ENCODE peak calls at places on chromosomes 13 and 19, in ten cellular contexts. B is mesothelial cell of epicardium; N is MCF 10A; D is pancreas; O is AG04450; F is activated CD8-positive, alpha-beta T cell treated with anti-CD3 and anti-CD28 coated beads for 36 hours; X is A549; J is cardiac muscle cell; R is fibroblast of lung; W is brain microvascular endothelial cell. M is an unnamed sample.

GRCh38 chr19:39918183-39918651 is 16.2 kb downstream of the FCGBP start:
- DNase-seq in J (no peak), X (no peak), O (no peak), D (no peak), W (no peak), F (no peak), N (no peak), B (no peak), R (no peak), M (no peak)

GRCh38 chr13:87810920-87811344 is 139.8 kb downstream of the SLITRK5 start:
- DNase-seq in W (no peak), R (no peak), B (no peak), F (no peak), O (no peak), J (no peak), D (peak), N (no peak), X (peak), M (no peak)

GRCh38 chr13:80340643-80341097 is 256 bp downstream of the SPRY2 start:
- DNase-seq in W (peak), J (no peak), O (no peak), D (no peak), B (no peak), R (peak), X (peak), F (peak), N (peak), M (peak)

GRCh38 chr13:24642236-24642635 is 38.0 kb upstream of the ATP12A start:
- DNase-seq in F (peak), B (no peak), J (no peak), O (no peak), W (no peak), D (no peak), R (no peak), N (no peak), X (no peak), M (no peak)

GRCh38 chr19:33247441-33247819 is 21.8 kb upstream of the SLC7A10 start:
- DNase-seq in X (no peak), D (no peak), N (no peak), O (no peak), W (no peak), F (no peak), B (no peak), J (no peak), R (no peak), M (no peak)

GRCh38 chr19:49798574-49798973 is 14.5 kb downstream of the FUZ start:
- DNase-seq in J (no peak), N (no peak), D (peak), X (no peak), R (no peak), W (no peak), B (no peak), O (no peak), F (no peak), M (no peak)

GRCh38 chr19:14370169-14370998 is 10.9 kb upstream of the ADGRE5 start:
- DNase-seq in W (no peak), D (no peak), F (peak), R (no peak), N (no peak), J (no peak), O (no peak), X (no peak), B (no peak), M (peak)

GRCh38 chr19:16368385-16369305 is 44.0 kb downstream of the KLF2 start:
- DNase-seq in W (no peak), O (no peak), D (no peak), N (no peak), B (no peak), J (no peak), R (no peak), F (peak), X (no peak), M (no peak)

GRCh38 chr13:44054525-44054924 is 174.8 kb downstream of the LACC1 start:
- DNase-seq in O (no peak), J (no peak), F (no peak), R (no peak), N (no peak), B (no peak), W (no peak), X (no peak), D (no peak), M (no peak)

GRCh38 chr19:47417107-47417745 is 2.1 kb downstream of the MEIS3 start:
- DNase-seq in B (no peak), R (no peak), J (no peak), O (no peak), X (no peak), N (no peak), D (no peak), F (no peak), W (no peak), M (no peak)

GRCh38 chr13:46321494-46322225 is 65.4 kb downstream of the RUBCNL start:
- DNase-seq in B (peak), R (peak), X (peak), F (peak), W (peak), O (peak), N (peak), D (no peak), J (peak), M (peak)

GRCh38 chr19:30229524-30230174 is 142.5 kb upstream of the ZNF536 start:
- DNase-seq in D (no peak), B (no peak), J (no peak), O (no peak), X (no peak), W (peak), F (no peak), R (no peak), N (no peak), M (no peak)

GRCh38 chr13:74135306-74136088 is 1.3 kb upstream of the KLF12 start:
- DNase-seq in J (peak), W (peak), B (peak), D (peak), R (peak), X (peak), O (no peak), F (peak), N (peak), M (peak)

GRCh38 chr19:14764401-14764800 is 14.0 kb downstream of the ADGRE2 start:
- DNase-seq in J (no peak), B (no peak), X (no peak), N (no peak), F (no peak), O (no peak), R (no peak), W (no peak), D (no peak), M (no peak)

GRCh38 chr13:47890146-47890814 is 110.8 kb downstream of the SUCLA2 start:
- DNase-seq in W (no peak), D (no peak), B (no peak), O (no peak), F (peak), N (peak), X (no peak), R (no peak), J (no peak), M (no peak)

GRCh38 chr13:45295536-45295935 is 45.4 kb downstream of the TPT1 start:
- DNase-seq in J (no peak), W (no peak), B (no peak), R (peak), N (no peak), X (no peak), F (no peak), O (no peak), D (no peak), M (no peak)

GRCh38 chr13:26425439-26426358 is 131.8 kb upstream of the WASF3 start:
- DNase-seq in J (no peak), B (no peak), F (no peak), R (peak), O (peak), W (peak), D (no peak), N (no peak), X (no peak), M (no peak)

GRCh38 chr19:35063940-35064818 is 22.7 kb downstream of the HPN start:
- DNase-seq in R (peak), F (peak), D (no peak), O (no peak), N (peak), X (peak), J (no peak), W (peak), B (no peak), M (no peak)

GRCh38 chr13:70784590-70784989 is 676.3 kb upstream of the KLHL1 start:
- DNase-seq in F (no peak), J (no peak), B (no peak), O (no peak), N (no peak), D (no peak), X (no peak), W (no peak), R (no peak), M (no peak)

GRCh38 chr13:51814825-51815650 is 11.1 kb upstream of the DHRS12 start:
- DNase-seq in X (peak), F (peak), D (no peak), O (no peak), N (peak), B (peak), J (peak), R (peak), W (peak), M (peak)

GRCh38 chr19:39444598-39445257 is 654 bp upstream of the SUPT5H start:
- DNase-seq in D (no peak), F (no peak), R (peak), J (peak), W (no peak), X (no peak), N (no peak), O (no peak), B (no peak), M (no peak)

GRCh38 chr13:44075113-44075512 is 195.4 kb downstream of the LACC1 start:
- DNase-seq in D (no peak), O (no peak), F (no peak), W (no peak), B (no peak), R (no peak), J (no peak), N (no peak), X (no peak), M (no peak)

GRCh38 chr13:77565635-77566034 is 30.1 kb downstream of the SCEL start:
- DNase-seq in O (no peak), D (no peak), B (no peak), W (peak), R (peak), F (no peak), N (peak), X (peak), J (peak), M (peak)

GRCh38 chr13:31699650-31700049 is 39.7 kb upstream of the RXFP2 start:
- DNase-seq in W (no peak), O (no peak), D (no peak), X (no peak), F (no peak), J (peak), R (no peak), B (no peak), N (peak), M (no peak)

GRCh38 chr13:27839809-27840467 is 47.7 kb downstream of the GSX1 start:
- DNase-seq in F (no peak), O (no peak), B (no peak), D (no peak), X (peak), J (no peak), W (no peak), N (peak), R (no peak), M (no peak)

GRCh38 chr13:79455331-79455730 is 25.6 kb upstream of the NDFIP2 start:
- DNase-seq in D (no peak), F (no peak), R (no peak), W (peak), B (no peak), N (no peak), J (no peak), X (no peak), O (no peak), M (no peak)

GRCh38 chr19:10138879-10139795 is 19.4 kb upstream of the EIF3G start:
- DNase-seq in X (no peak), O (no peak), R (no peak), F (no peak), D (no peak), B (no peak), N (no peak), J (no peak), W (no peak), M (no peak)

GRCh38 chr19:30163663-30164062 is 208.5 kb upstream of the ZNF536 start:
- DNase-seq in N (no peak), O (no peak), F (no peak), W (no peak), J (no peak), D (no peak), X (no peak), B (no peak), R (no peak), M (no peak)

GRCh38 chr13:80454245-80454644 is 113.3 kb upstream of the SPRY2 start:
- DNase-seq in F (no peak), W (peak), O (no peak), R (peak), B (no peak), X (no peak), N (peak), J (no peak), D (no peak), M (no peak)

GRCh38 chr13:107289540-107289939 is 721.6 kb upstream of the ARGLU1 start:
- DNase-seq in X (no peak), W (no peak), N (no peak), B (no peak), R (no peak), O (peak), F (no peak), D (no peak), J (no peak), M (no peak)

GRCh38 chr19:12800873-12801465 is 631 bp downstream of the PRDX2 start:
- DNase-seq in R (no peak), N (no peak), O (no peak), X (no peak), J (peak), D (peak), B (no peak), F (peak), W (no peak), M (no peak)

GRCh38 chr19:32104465-32105235 is 240.8 kb upstream of the ZNF507 start:
- DNase-seq in R (peak), N (peak), J (peak), O (no peak), W (no peak), B (no peak), F (no peak), X (peak), D (no peak), M (no peak)
- TF ChIP-seq CTCF in R (no peak), N (no peak), J (no peak), O (no peak), W (no peak), B (no peak), F (no peak), X (no peak), D (no peak), M (no peak)

GRCh38 chr19:45553464-45553863 is 31.1 kb downstream of the OPA3 start:
- DNase-seq in B (peak), R (no peak), D (peak), N (no peak), O (no peak), J (peak), X (no peak), W (no peak), F (no peak), M (no peak)
- TF ChIP-seq CTCF in B (no peak), R (no peak), D (no peak), N (no peak), O (no peak), J (no peak), X (no peak), W (peak), F (no peak), M (no peak)

DNA sequence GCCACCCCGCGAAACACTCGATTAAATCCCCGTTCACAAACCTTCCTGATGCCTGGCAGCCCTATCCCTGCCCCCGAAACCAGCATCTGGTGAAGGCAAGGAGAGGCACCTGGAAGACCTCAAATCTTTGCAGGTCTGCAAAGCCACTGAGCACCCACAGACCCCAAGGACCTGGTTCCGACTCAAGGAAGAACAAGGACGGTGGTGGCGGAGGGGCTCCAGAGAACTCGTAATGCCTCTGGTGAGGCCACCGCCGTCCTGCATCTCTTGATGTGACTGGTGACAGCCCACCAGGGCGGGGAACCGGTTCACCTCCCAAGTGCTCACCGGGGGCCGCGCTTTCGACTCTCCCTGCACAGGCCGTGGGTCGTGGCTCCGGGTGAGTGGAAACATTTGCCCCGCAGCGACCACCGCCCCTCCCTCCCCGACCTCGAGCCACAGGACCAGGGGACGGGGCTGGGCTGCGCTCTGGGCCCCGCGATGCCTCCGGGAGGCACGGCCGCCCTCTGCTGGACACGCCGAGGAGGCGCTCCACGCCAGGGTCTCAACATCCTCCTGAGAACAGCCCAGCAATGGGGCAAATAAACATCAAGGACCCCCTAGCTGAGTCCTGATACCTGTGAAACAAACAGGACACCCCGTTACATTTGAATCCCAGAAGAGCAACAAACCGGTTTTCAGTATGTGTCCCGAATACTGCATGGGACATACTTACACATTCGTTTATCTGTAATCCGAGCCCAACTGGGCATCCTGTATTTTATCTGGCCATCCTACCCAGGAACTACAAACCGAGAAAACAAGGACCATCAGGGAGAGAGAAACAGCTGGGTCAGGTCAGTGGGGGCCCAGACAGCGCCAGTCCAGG is 3.9 kb upstream of the PLPP2 start:
- DNase-seq in D (peak), F (peak), X (peak), N (peak), W (peak), R (no peak), J (peak), O (no peak), B (peak), M (peak)
- TF ChIP-seq CTCF in D (peak), F (peak), X (peak), N (peak), W (peak), R (peak), J (peak), O (peak), B (peak), M (peak)

GRCh38 chr19:5349041-5349440 is 8.4 kb upstream of the PTPRS start:
- DNase-seq in X (peak), B (no peak), F (no peak), D (no peak), R (no peak), N (peak), J (no peak), W (no peak), O (no peak), M (no peak)
- TF ChIP-seq CTCF in X (no peak), B (no peak), F (no peak), D (no peak), R (no peak), N (no peak), J (peak), W (peak), O (no peak), M (no peak)

DNA sequence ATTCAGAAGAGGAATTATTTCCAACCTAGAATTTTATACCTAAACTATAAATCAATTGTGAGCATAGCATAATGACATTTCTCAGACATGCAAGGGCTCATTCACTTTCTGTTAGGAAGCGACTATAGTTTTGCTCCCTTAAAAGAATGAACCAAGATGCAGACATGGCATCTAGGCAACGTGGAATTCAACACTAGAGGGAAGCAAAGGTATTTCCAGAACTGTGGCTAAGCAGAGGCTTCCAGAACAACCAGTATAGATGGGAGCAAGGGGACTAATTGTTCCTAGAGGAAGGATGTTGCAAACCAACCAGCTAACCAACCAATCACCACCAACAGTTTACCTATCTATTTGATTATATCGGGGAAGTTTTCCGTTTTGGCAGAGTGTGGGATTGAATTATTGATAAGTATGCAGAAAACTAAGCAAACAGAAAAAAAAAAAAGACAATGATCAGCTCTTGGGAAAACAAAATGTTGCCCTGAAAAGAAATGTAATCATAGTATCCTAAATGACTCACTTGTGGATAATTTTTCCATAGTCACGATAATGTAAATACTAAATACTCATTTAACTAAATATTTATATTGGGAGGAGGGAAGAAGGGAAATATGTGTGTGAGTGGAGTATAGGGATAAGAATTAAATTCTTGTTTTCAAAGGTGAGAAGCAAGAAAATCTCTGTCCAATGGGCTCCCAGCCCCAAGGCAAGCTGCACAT is 21.1 kb downstream of the ARL11 start:
- DNase-seq in F (no peak), B (no peak), N (peak), X (peak), R (peak), J (peak), O (no peak), D (no peak), W (peak), M (no peak)
- TF ChIP-seq CTCF in F (no peak), B (no peak), N (peak), X (peak), R (peak), J (peak), O (peak), D (no peak), W (peak), M (no peak)

DNA sequence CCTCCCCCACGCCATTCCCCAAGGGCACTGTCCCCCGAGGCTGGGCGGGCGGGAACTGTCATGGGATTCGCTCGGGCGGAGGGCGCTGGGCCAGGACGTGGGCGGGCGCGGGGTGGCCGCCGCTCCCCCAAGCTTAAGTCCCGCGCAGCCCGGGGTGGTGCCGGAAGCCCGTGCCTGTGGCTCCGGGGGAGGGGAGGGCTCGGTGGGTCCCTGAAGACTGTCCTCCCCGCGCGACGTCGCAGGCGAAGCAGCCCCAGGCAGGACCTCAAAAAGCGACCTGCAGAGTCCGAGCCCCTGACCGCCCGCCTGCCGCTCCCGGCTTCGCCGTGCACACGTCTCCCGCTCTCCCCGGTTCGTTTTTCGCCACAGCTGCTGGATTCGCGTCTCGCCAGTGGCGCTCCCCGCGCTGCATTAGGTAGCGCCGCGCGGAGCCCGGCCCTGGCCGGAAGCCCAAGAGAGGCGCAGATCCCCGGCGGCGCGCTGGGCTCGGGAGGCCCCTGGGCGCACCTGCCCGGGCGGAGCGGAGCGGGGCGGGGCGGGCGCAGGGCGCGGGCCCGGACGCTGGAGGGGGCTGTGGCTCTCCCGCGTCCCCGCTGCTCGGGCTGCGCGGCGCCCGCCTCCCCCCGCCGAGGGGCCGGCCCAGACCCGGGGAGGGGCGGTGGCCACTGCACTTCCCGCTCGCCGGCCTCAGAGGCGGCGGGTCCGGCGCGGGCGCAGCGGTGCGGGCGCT is at the start of gene FARP1:
- DNase-seq in O (no peak), F (peak), J (peak), R (peak), W (no peak), X (peak), D (peak), B (peak), N (peak), M (peak)
- TF ChIP-seq CTCF in O (peak), F (peak), J (peak), R (no peak), W (peak), X (peak), D (peak), B (no peak), N (peak), M (peak)

GRCh38 chr19:55615553-55616394 is 8.6 kb downstream of the ZNF784 start:
- DNase-seq in B (no peak), J (no peak), X (no peak), W (no peak), D (no peak), F (no peak), R (no peak), N (no peak), O (no peak), M (no peak)
- TF ChIP-seq CTCF in B (no peak), J (no peak), X (no peak), W (no peak), D (no peak), F (no peak), R (no peak), N (no peak), O (no peak), M (no peak)

GRCh38 chr13:19888799-19889198 is 25.4 kb upstream of the ZMYM5 start:
- DNase-seq in W (no peak), B (no peak), O (no peak), R (peak), F (no peak), J (no peak), X (no peak), D (no peak), N (peak), M (no peak)
- TF ChIP-seq CTCF in W (no peak), B (no peak), O (peak), R (no peak), F (peak), J (peak), X (peak), D (no peak), N (peak), M (no peak)

M was measured in GM10248.